ENCODE peak calls at places on chromosomes 5 and 9, in nine cellular contexts. One of them, this sample, is unnamed.
A peak's percentile ranks its signal among the peaks of the same experiment; 100 is the strongest.

GRCh38 chr5:108762660-108763059 is 15.0 kb downstream of the FER start:
- DNase-seq in choroid plexus epithelial cell: no peak
- DNase-seq in HFF-Myc: no peak
- DNase-seq in Calu3: no peak
- DNase-seq in ELF-1: no peak
- DNase-seq in vagina: no peak
- DNase-seq in aorta: no peak
- DNase-seq in breast epithelium: no peak
- DNase-seq in iris pigment epithelial cell: no peak
- DNase-seq in this sample: no peak

GRCh38 chr5:180135128-180135955 is 63.8 kb upstream of the RNF130 start:
- DNase-seq in HFF-Myc: peak; percentile 25
- DNase-seq in Calu3: peak; percentile 77
- DNase-seq in choroid plexus epithelial cell: peak; percentile 39
- DNase-seq in aorta: peak; percentile 60
- DNase-seq in iris pigment epithelial cell: peak; percentile 65
- DNase-seq in vagina: peak; percentile 56
- DNase-seq in breast epithelium: peak; percentile 26
- DNase-seq in ELF-1: no peak
- DNase-seq in this sample: peak; percentile 12

GRCh38 chr9:69762527-69762926 is 2.7 kb upstream of the PTAR1 start:
- DNase-seq in iris pigment epithelial cell: no peak
- DNase-seq in HFF-Myc: no peak
- DNase-seq in ELF-1: no peak
- DNase-seq in aorta: no peak
- DNase-seq in vagina: no peak
- DNase-seq in Calu3: no peak
- DNase-seq in breast epithelium: no peak
- DNase-seq in choroid plexus epithelial cell: peak; percentile 33
- DNase-seq in this sample: no peak

GRCh38 chr5:149935431-149935901 is 9.1 kb downstream of the PDE6A start:
- DNase-seq in HFF-Myc: no peak
- DNase-seq in iris pigment epithelial cell: no peak
- DNase-seq in vagina: no peak
- DNase-seq in aorta: peak; percentile 79
- DNase-seq in Calu3: no peak
- DNase-seq in ELF-1: no peak
- DNase-seq in breast epithelium: peak; percentile 81
- DNase-seq in choroid plexus epithelial cell: no peak
- DNase-seq in this sample: no peak

GRCh38 chr5:177296581-177296980 is 6.9 kb downstream of the RAB24 start:
- DNase-seq in choroid plexus epithelial cell: no peak
- DNase-seq in vagina: no peak
- DNase-seq in breast epithelium: no peak
- DNase-seq in aorta: no peak
- DNase-seq in HFF-Myc: no peak
- DNase-seq in iris pigment epithelial cell: no peak
- DNase-seq in ELF-1: no peak
- DNase-seq in Calu3: no peak
- DNase-seq in this sample: no peak

GRCh38 chr5:52728686-52729085 is 59.0 kb upstream of the ITGA1 start:
- DNase-seq in Calu3: no peak
- DNase-seq in vagina: no peak
- DNase-seq in aorta: no peak
- DNase-seq in breast epithelium: no peak
- DNase-seq in HFF-Myc: no peak
- DNase-seq in choroid plexus epithelial cell: no peak
- DNase-seq in ELF-1: no peak
- DNase-seq in iris pigment epithelial cell: no peak
- DNase-seq in this sample: no peak

GRCh38 chr5:16461026-16461425 is 4.6 kb downstream of the ZNF622 start:
- DNase-seq in iris pigment epithelial cell: peak; percentile 95
- DNase-seq in HFF-Myc: no peak
- DNase-seq in choroid plexus epithelial cell: peak; percentile 91
- DNase-seq in Calu3: no peak
- DNase-seq in breast epithelium: no peak
- DNase-seq in ELF-1: no peak
- DNase-seq in aorta: no peak
- DNase-seq in vagina: no peak
- DNase-seq in this sample: no peak

GRCh38 chr5:55176176-55176818 is 3.3 kb upstream of the CDC20B start:
- DNase-seq in choroid plexus epithelial cell: no peak
- DNase-seq in HFF-Myc: no peak
- DNase-seq in Calu3: peak; percentile 80
- DNase-seq in ELF-1: peak; percentile 88
- DNase-seq in breast epithelium: no peak
- DNase-seq in aorta: peak; percentile 77
- DNase-seq in iris pigment epithelial cell: peak; percentile 15
- DNase-seq in vagina: no peak
- DNase-seq in this sample: peak; percentile 78

GRCh38 chr5:40628428-40628827 is 51.3 kb upstream of the PTGER4 start:
- DNase-seq in breast epithelium: no peak
- DNase-seq in iris pigment epithelial cell: no peak
- DNase-seq in ELF-1: no peak
- DNase-seq in choroid plexus epithelial cell: no peak
- DNase-seq in Calu3: no peak
- DNase-seq in HFF-Myc: no peak
- DNase-seq in vagina: no peak
- DNase-seq in aorta: no peak
- DNase-seq in this sample: no peak

GRCh38 chr9:127578627-127578951 is 33.5 kb upstream of the STXBP1 start:
- DNase-seq in choroid plexus epithelial cell: no peak
- DNase-seq in Calu3: no peak
- DNase-seq in breast epithelium: no peak
- DNase-seq in aorta: no peak
- DNase-seq in vagina: no peak
- DNase-seq in iris pigment epithelial cell: no peak
- DNase-seq in ELF-1: no peak
- DNase-seq in HFF-Myc: no peak
- DNase-seq in this sample: no peak

GRCh38 chr5:177366528-177367322 is 9.0 kb downstream of the RGS14 start:
- DNase-seq in vagina: peak; percentile 94
- DNase-seq in Calu3: no peak
- DNase-seq in breast epithelium: peak; percentile 85
- DNase-seq in aorta: peak; percentile 96
- DNase-seq in HFF-Myc: peak; percentile 59
- DNase-seq in choroid plexus epithelial cell: peak; percentile 86
- DNase-seq in iris pigment epithelial cell: peak; percentile 82
- DNase-seq in ELF-1: peak; percentile 95
- DNase-seq in this sample: peak; percentile 74

GRCh38 chr9:32525506-32525905 is 490 bp downstream of the RIGI start:
- DNase-seq in Calu3: no peak
- DNase-seq in vagina: no peak
- DNase-seq in aorta: no peak
- DNase-seq in iris pigment epithelial cell: peak; percentile 24
- DNase-seq in breast epithelium: no peak
- DNase-seq in HFF-Myc: no peak
- DNase-seq in ELF-1: no peak
- DNase-seq in choroid plexus epithelial cell: peak; percentile 27
- DNase-seq in this sample: no peak

GRCh38 chr5:172078027-172078426 is 71.6 kb upstream of the FBXW11 start:
- DNase-seq in HFF-Myc: no peak
- DNase-seq in aorta: no peak
- DNase-seq in iris pigment epithelial cell: no peak
- DNase-seq in Calu3: no peak
- DNase-seq in choroid plexus epithelial cell: no peak
- DNase-seq in ELF-1: no peak
- DNase-seq in vagina: no peak
- DNase-seq in breast epithelium: no peak
- DNase-seq in this sample: no peak

GRCh38 chr5:150167908-150168307 is 1.3 kb downstream of the CDX1 start:
- DNase-seq in iris pigment epithelial cell: no peak
- DNase-seq in ELF-1: peak; percentile 78
- DNase-seq in aorta: no peak
- DNase-seq in vagina: no peak
- DNase-seq in breast epithelium: no peak
- DNase-seq in Calu3: no peak
- DNase-seq in choroid plexus epithelial cell: no peak
- DNase-seq in HFF-Myc: no peak
- DNase-seq in this sample: no peak

GRCh38 chr5:137594717-137595116 is 95.6 kb upstream of the SPOCK1 start:
- DNase-seq in Calu3: no peak
- DNase-seq in aorta: no peak
- DNase-seq in choroid plexus epithelial cell: peak; percentile 30
- DNase-seq in vagina: no peak
- DNase-seq in ELF-1: no peak
- DNase-seq in HFF-Myc: no peak
- DNase-seq in breast epithelium: no peak
- DNase-seq in iris pigment epithelial cell: peak; percentile 20
- DNase-seq in this sample: no peak

GRCh38 chr5:22899341-22899740 is 46.2 kb upstream of the CDH12 start:
- DNase-seq in breast epithelium: no peak
- DNase-seq in ELF-1: no peak
- DNase-seq in HFF-Myc: no peak
- DNase-seq in aorta: no peak
- DNase-seq in iris pigment epithelial cell: no peak
- DNase-seq in Calu3: no peak
- DNase-seq in vagina: no peak
- DNase-seq in choroid plexus epithelial cell: no peak
- DNase-seq in this sample: no peak

GRCh38 chr5:167233507-167233906 is 1057.9 kb upstream of the WWC1 start:
- DNase-seq in choroid plexus epithelial cell: peak; percentile 11
- DNase-seq in Calu3: no peak
- DNase-seq in breast epithelium: no peak
- DNase-seq in HFF-Myc: no peak
- DNase-seq in aorta: no peak
- DNase-seq in ELF-1: no peak
- DNase-seq in iris pigment epithelial cell: peak; percentile 8
- DNase-seq in vagina: no peak
- DNase-seq in this sample: no peak

GRCh38 chr5:96924016-96924443 is 11.8 kb upstream of the LNPEP start:
- DNase-seq in aorta: no peak
- DNase-seq in Calu3: no peak
- DNase-seq in breast epithelium: no peak
- DNase-seq in vagina: no peak
- DNase-seq in HFF-Myc: no peak
- DNase-seq in choroid plexus epithelial cell: peak; percentile 39
- DNase-seq in ELF-1: peak; percentile 12
- DNase-seq in iris pigment epithelial cell: no peak
- DNase-seq in this sample: no peak